ENCODE peak calls at places on chromosomes 1 and 21, in nine cellular contexts. W is GM23338, K is tibial nerve, Y is LoVo, J is HFF-Myc, U is G401, H is T-cell, S is AG08396, B is fibroblast of lung. C is an unnamed sample.
A peak's percentile ranks its signal among the peaks of the same experiment; 100 is the strongest.

GRCh38 chr1:154329152-154329521 is 3.8 kb downstream of the ATP8B2 start:
- DNase-seq in S (no peak), J (no peak), K (no peak), U (no peak), Y (no peak), W (peak; percentile 93), B (peak; percentile 40), H (no peak), C (no peak)

GRCh38 chr1:159862031-159862430 is 426 bp downstream of the VSIG8 start:
- DNase-seq in S (no peak), B (no peak), W (no peak), H (no peak), K (no peak), U (no peak), J (no peak), Y (no peak), C (no peak)

GRCh38 chr1:201648911-201649775 is 110.2 kb downstream of the NAV1 start:
- DNase-seq in U (no peak), K (no peak), W (peak; percentile 68), Y (no peak), J (no peak), H (no peak), S (peak; percentile 54), B (peak; percentile 36), C (no peak)

GRCh38 chr1:27616441-27616840 is 12.5 kb upstream of the AHDC1 start:
- DNase-seq in J (no peak), H (no peak), Y (no peak), U (no peak), W (peak; percentile 63), B (no peak), K (no peak), S (no peak), C (no peak)

GRCh38 chr1:40899230-40899870 is 37.2 kb upstream of the CITED4 start:
- DNase-seq in K (no peak), U (no peak), B (no peak), J (no peak), H (no peak), W (peak; percentile 72), S (no peak), Y (peak; percentile 78), C (no peak)

GRCh38 chr1:193662030-193662429 is 475.6 kb upstream of the B3GALT2 start:
- DNase-seq in S (no peak), H (no peak), J (no peak), K (no peak), U (no peak), B (no peak), Y (no peak), W (no peak), C (no peak)

GRCh38 chr1:224380003-224380402 is 23.3 kb downstream of the CNIH4 start:
- DNase-seq in W (no peak), K (no peak), B (peak; percentile 36), S (no peak), Y (no peak), H (peak; percentile 26), U (no peak), J (no peak), C (peak; percentile 69)

GRCh38 chr1:145992502-145992936 is 3.9 kb downstream of the TXNIP start:
- DNase-seq in S (no peak), U (no peak), J (no peak), H (no peak), B (no peak), Y (no peak), K (no peak), W (no peak), C (no peak)

GRCh38 chr21:36156815-36157670 is at the start of gene DOP1B:
- DNase-seq in J (no peak), K (no peak), W (peak; percentile 67), B (no peak), Y (peak; percentile 22), U (peak; percentile 41), S (peak; percentile 19), H (no peak), C (peak; percentile 8)

GRCh38 chr1:57357462-57357861 is 66.4 kb downstream of the DAB1 start:
- DNase-seq in K (no peak), B (no peak), J (no peak), H (no peak), U (no peak), W (no peak), Y (no peak), S (no peak), C (no peak)

GRCh38 chr1:44924835-44925464 is 61.4 kb downstream of the EIF2B3 start:
- DNase-seq in S (peak; percentile 64), W (peak; percentile 35), Y (peak; percentile 57), K (no peak), H (no peak), B (peak; percentile 87), U (no peak), J (peak; percentile 52), C (no peak)

GRCh38 chr1:15741183-15741850 is 982 bp upstream of the TMEM82 start:
- DNase-seq in U (peak; percentile 93), K (peak; percentile 49), S (peak; percentile 86), J (peak; percentile 15), Y (peak; percentile 84), B (peak; percentile 48), H (peak; percentile 49), W (peak; percentile 96), C (peak; percentile 23)

GRCh38 chr1:61131716-61132115 is 49.4 kb downstream of the NFIA start:
- DNase-seq in B (peak; percentile 14), U (no peak), W (no peak), J (peak; percentile 30), Y (no peak), S (no peak), K (no peak), H (no peak), C (no peak)

GRCh38 chr1:59432531-59433439 is 135.9 kb downstream of the FGGY start:
- DNase-seq in U (peak; percentile 66), K (no peak), S (no peak), W (no peak), B (no peak), J (no peak), H (no peak), Y (no peak), C (no peak)

GRCh38 chr1:22108343-22109135 is 34.4 kb downstream of the WNT4 start:
- DNase-seq in Y (no peak), U (no peak), S (no peak), B (peak; percentile 31), H (no peak), J (no peak), K (no peak), W (no peak), C (no peak)